ENCODE peak calls at places on chromosomes 2 and 18, in ten cellular contexts. M is amniotic stem cell, W is neural crest cell, T is foreskin fibroblast, F is sciatic nerve, U is CMK, S is brain microvascular endothelial cell, C is fibroblast of mammary gland, O is C1 segment of cervical spinal cord, R is HCT116. E is an unnamed sample.

GRCh38 chr2:96409543-96410184 is 74.1 kb downstream of the NCAPH start:
- DNase-seq in M (no peak), W (no peak), T (no peak), F (no peak), U (no peak), S (no peak), C (no peak), O (no peak), R (no peak), E (no peak)

GRCh38 chr2:152349416-152349815 is 14.4 kb downstream of the FMNL2 start:
- DNase-seq in M (no peak), W (no peak), T (no peak), F (no peak), U (no peak), S (no peak), C (no peak), O (no peak), R (no peak), E (no peak)

GRCh38 chr18:54679318-54680149 is 88.5 kb downstream of the DYNAP start:
- DNase-seq in M (peak), W (no peak), T (peak), F (no peak), U (no peak), S (peak), C (peak), O (no peak), R (peak), E (no peak)

GRCh38 chr2:229401126-229401865 is 130.2 kb upstream of the PID1 start:
- DNase-seq in M (no peak), W (no peak), T (no peak), F (no peak), U (no peak), S (no peak), C (peak), O (no peak), R (no peak), E (no peak)

GRCh38 chr18:57466745-57467144 is 31.6 kb downstream of the ONECUT2 start:
- DNase-seq in M (no peak), W (no peak), T (no peak), F (no peak), U (no peak), S (no peak), C (no peak), O (no peak), R (no peak), E (no peak)

GRCh38 chr2:165682546-165682945 is 111.5 kb downstream of the GALNT3 start:
- DNase-seq in M (no peak), W (no peak), T (no peak), F (no peak), U (no peak), S (no peak), C (no peak), O (no peak), R (no peak), E (no peak)

GRCh38 chr2:220588148-220588547 is 960.7 kb downstream of the SLC4A3 start:
- DNase-seq in M (no peak), W (no peak), T (no peak), F (no peak), U (no peak), S (no peak), C (no peak), O (no peak), R (no peak), E (no peak)

GRCh38 chr2:113173563-113174368 is at the start of gene PSD4:
- DNase-seq in M (no peak), W (no peak), T (no peak), F (peak), U (peak), S (no peak), C (no peak), O (no peak), R (no peak), E (peak)

GRCh38 chr2:178859760-178860159 is 52.5 kb upstream of the TTN start:
- DNase-seq in M (no peak), W (no peak), T (no peak), F (no peak), U (no peak), S (no peak), C (no peak), O (no peak), R (no peak), E (no peak)

GRCh38 chr2:240704651-240705050 is 13.0 kb downstream of the AQP12A start:
- DNase-seq in M (no peak), W (no peak), T (no peak), F (no peak), U (no peak), S (no peak), C (no peak), O (no peak), R (no peak), E (no peak)

GRCh38 chr2:116467243-116467642 is 1347.2 kb upstream of the DDX18 start:
- DNase-seq in M (no peak), W (no peak), T (no peak), F (no peak), U (no peak), S (no peak), C (no peak), O (no peak), R (no peak), E (peak)

GRCh38 chr2:16851131-16851530 is 185.5 kb upstream of the CYRIA start:
- DNase-seq in M (no peak), W (no peak), T (no peak), F (no peak), U (no peak), S (no peak), C (no peak), O (no peak), R (no peak), E (no peak)

GRCh38 chr2:128362186-128362888 is 43.7 kb upstream of the HS6ST1 start:
- DNase-seq in M (no peak), W (no peak), T (no peak), F (no peak), U (no peak), S (no peak), C (no peak), O (no peak), R (no peak), E (no peak)

GRCh38 chr2:191009541-191010374 is 4.2 kb downstream of the STAT1 start:
- DNase-seq in M (no peak), W (no peak), T (no peak), F (no peak), U (no peak), S (no peak), C (peak), O (no peak), R (no peak), E (no peak)

GRCh38 chr2:224569654-224570053 is 15.5 kb downstream of the CUL3 start:
- DNase-seq in M (no peak), W (no peak), T (no peak), F (no peak), U (no peak), S (no peak), C (no peak), O (no peak), R (no peak), E (no peak)

E was measured in left lobe of liver.